ENCODE peak calls at places on chromosomes 3 and 15, in ten cellular contexts. One of them, this sample, is unnamed.

GRCh38 chr3:64654013-64654412 is 33.8 kb downstream of the ADAMTS9 start:
- DNase-seq in esophagus squamous epithelium: no peak
- DNase-seq in endodermal cell: no peak
- DNase-seq in thoracic aorta: no peak
- DNase-seq in adrenal gland: no peak
- DNase-seq in uterus: no peak
- DNase-seq in fibroblast of pulmonary artery: no peak
- DNase-seq in A549: no peak
- DNase-seq in cardiac muscle cell: no peak
- DNase-seq in HFFc6: no peak
- DNase-seq in this sample: no peak

GRCh38 chr15:99099661-99100060 is 5.2 kb upstream of the SYNM start:
- DNase-seq in esophagus squamous epithelium: no peak
- DNase-seq in endodermal cell: no peak
- DNase-seq in thoracic aorta: no peak
- DNase-seq in adrenal gland: no peak
- DNase-seq in uterus: no peak
- DNase-seq in fibroblast of pulmonary artery: no peak
- DNase-seq in A549: no peak
- DNase-seq in cardiac muscle cell: no peak
- DNase-seq in HFFc6: no peak
- DNase-seq in this sample: no peak

GRCh38 chr15:78200276-78200930 is 34.0 kb downstream of the ACSBG1 start:
- DNase-seq in esophagus squamous epithelium: no peak
- DNase-seq in endodermal cell: no peak
- DNase-seq in thoracic aorta: no peak
- DNase-seq in adrenal gland: no peak
- DNase-seq in uterus: no peak
- DNase-seq in fibroblast of pulmonary artery: no peak
- DNase-seq in A549: no peak
- DNase-seq in cardiac muscle cell: no peak
- DNase-seq in HFFc6: no peak
- DNase-seq in this sample: no peak

GRCh38 chr3:52322466-52322865 is 6.3 kb downstream of the DNAH1 start:
- DNase-seq in esophagus squamous epithelium: no peak
- DNase-seq in endodermal cell: no peak
- DNase-seq in thoracic aorta: no peak
- DNase-seq in adrenal gland: no peak
- DNase-seq in uterus: no peak
- DNase-seq in fibroblast of pulmonary artery: no peak
- DNase-seq in A549: no peak
- DNase-seq in cardiac muscle cell: no peak
- DNase-seq in HFFc6: no peak
- DNase-seq in this sample: no peak

GRCh38 chr3:184636774-184637316 is 75.0 kb downstream of the MAGEF1 start:
- DNase-seq in esophagus squamous epithelium: no peak
- DNase-seq in endodermal cell: no peak
- DNase-seq in thoracic aorta: no peak
- DNase-seq in adrenal gland: no peak
- DNase-seq in uterus: no peak
- DNase-seq in fibroblast of pulmonary artery: peak
- DNase-seq in A549: peak
- DNase-seq in cardiac muscle cell: peak
- DNase-seq in HFFc6: peak
- DNase-seq in this sample: peak

GRCh38 chr3:160444411-160444810 is 5.2 kb downstream of the TRIM59 start:
- DNase-seq in esophagus squamous epithelium: no peak
- DNase-seq in endodermal cell: no peak
- DNase-seq in thoracic aorta: no peak
- DNase-seq in adrenal gland: no peak
- DNase-seq in uterus: no peak
- DNase-seq in fibroblast of pulmonary artery: no peak
- DNase-seq in A549: peak
- DNase-seq in cardiac muscle cell: no peak
- DNase-seq in HFFc6: no peak
- DNase-seq in this sample: no peak

GRCh38 chr15:51121118-51121517 is 26.4 kb upstream of the TNFAIP8L3 start:
- DNase-seq in esophagus squamous epithelium: no peak
- DNase-seq in endodermal cell: no peak
- DNase-seq in thoracic aorta: peak
- DNase-seq in adrenal gland: peak
- DNase-seq in uterus: peak
- DNase-seq in fibroblast of pulmonary artery: peak
- DNase-seq in A549: peak
- DNase-seq in cardiac muscle cell: peak
- DNase-seq in HFFc6: peak
- DNase-seq in this sample: no peak

GRCh38 chr3:145785650-145786049 is 375.3 kb downstream of the PLOD2 start:
- DNase-seq in esophagus squamous epithelium: no peak
- DNase-seq in endodermal cell: no peak
- DNase-seq in thoracic aorta: no peak
- DNase-seq in adrenal gland: no peak
- DNase-seq in uterus: no peak
- DNase-seq in fibroblast of pulmonary artery: no peak
- DNase-seq in A549: no peak
- DNase-seq in cardiac muscle cell: no peak
- DNase-seq in HFFc6: no peak
- DNase-seq in this sample: no peak

GRCh38 chr3:66500575-66501482 is at the start of gene LRIG1:
- DNase-seq in esophagus squamous epithelium: peak
- DNase-seq in endodermal cell: peak
- DNase-seq in thoracic aorta: peak
- DNase-seq in adrenal gland: peak
- DNase-seq in uterus: peak
- DNase-seq in fibroblast of pulmonary artery: peak
- DNase-seq in A549: peak
- DNase-seq in cardiac muscle cell: peak
- DNase-seq in HFFc6: peak
- DNase-seq in this sample: peak
- TF ChIP-seq CTCF in esophagus squamous epithelium: peak
- TF ChIP-seq CTCF in endodermal cell: peak
- TF ChIP-seq CTCF in thoracic aorta: no peak
- TF ChIP-seq CTCF in adrenal gland: peak
- TF ChIP-seq CTCF in uterus: peak
- TF ChIP-seq CTCF in fibroblast of pulmonary artery: no peak
- TF ChIP-seq CTCF in A549: no peak
- TF ChIP-seq CTCF in cardiac muscle cell: no peak
- TF ChIP-seq CTCF in HFFc6: peak
- TF ChIP-seq CTCF in this sample: peak

GRCh38 chr3:12579919-12580318 is 23.0 kb downstream of the MKRN2 start:
- DNase-seq in esophagus squamous epithelium: no peak
- DNase-seq in endodermal cell: no peak
- DNase-seq in thoracic aorta: no peak
- DNase-seq in adrenal gland: peak
- DNase-seq in uterus: no peak
- DNase-seq in fibroblast of pulmonary artery: peak
- DNase-seq in A549: no peak
- DNase-seq in cardiac muscle cell: peak
- DNase-seq in HFFc6: peak
- DNase-seq in this sample: no peak

GRCh38 chr3:12582730-12583129 is 25.8 kb downstream of the MKRN2 start:
- DNase-seq in esophagus squamous epithelium: no peak
- DNase-seq in endodermal cell: no peak
- DNase-seq in thoracic aorta: no peak
- DNase-seq in adrenal gland: no peak
- DNase-seq in uterus: no peak
- DNase-seq in fibroblast of pulmonary artery: no peak
- DNase-seq in A549: no peak
- DNase-seq in cardiac muscle cell: no peak
- DNase-seq in HFFc6: no peak
- DNase-seq in this sample: no peak

GRCh38 chr3:12579456-12579855 is 22.6 kb downstream of the MKRN2 start:
- DNase-seq in esophagus squamous epithelium: no peak
- DNase-seq in endodermal cell: no peak
- DNase-seq in thoracic aorta: no peak
- DNase-seq in adrenal gland: no peak
- DNase-seq in uterus: no peak
- DNase-seq in fibroblast of pulmonary artery: no peak
- DNase-seq in A549: no peak
- DNase-seq in cardiac muscle cell: no peak
- DNase-seq in HFFc6: no peak
- DNase-seq in this sample: no peak

GRCh38 chr3:12577379-12577778 is 20.5 kb downstream of the MKRN2 start:
- DNase-seq in esophagus squamous epithelium: no peak
- DNase-seq in endodermal cell: no peak
- DNase-seq in thoracic aorta: no peak
- DNase-seq in adrenal gland: no peak
- DNase-seq in uterus: no peak
- DNase-seq in fibroblast of pulmonary artery: no peak
- DNase-seq in A549: no peak
- DNase-seq in cardiac muscle cell: no peak
- DNase-seq in HFFc6: no peak
- DNase-seq in this sample: no peak

DNA sequence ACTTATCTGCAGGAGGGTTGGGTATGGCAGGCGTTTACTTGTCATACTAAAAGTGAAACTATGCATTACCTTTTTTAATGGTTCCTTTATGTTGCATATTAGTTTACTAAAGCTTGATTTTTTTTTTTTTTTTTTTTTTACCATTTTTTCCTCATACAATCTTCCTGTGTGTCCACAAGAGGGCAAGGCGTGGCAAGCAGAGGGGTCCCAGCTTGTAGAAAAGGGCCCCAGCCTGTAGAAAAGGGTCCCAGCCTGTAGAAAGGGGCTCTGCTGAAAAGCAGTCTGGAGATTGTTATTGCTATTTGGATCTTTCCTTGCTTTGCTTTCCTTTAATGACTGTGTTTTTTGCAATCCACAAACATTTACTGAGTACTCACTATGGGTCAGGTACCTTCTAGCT is 21.9 kb downstream of the MKRN2 start:
- DNase-seq in esophagus squamous epithelium: no peak
- DNase-seq in endodermal cell: no peak
- DNase-seq in thoracic aorta: no peak
- DNase-seq in adrenal gland: no peak
- DNase-seq in uterus: no peak
- DNase-seq in fibroblast of pulmonary artery: no peak
- DNase-seq in A549: no peak
- DNase-seq in cardiac muscle cell: no peak
- DNase-seq in HFFc6: no peak
- DNase-seq in this sample: no peak
- TF ChIP-seq CTCF in esophagus squamous epithelium: no peak
- TF ChIP-seq CTCF in endodermal cell: peak
- TF ChIP-seq CTCF in thoracic aorta: no peak
- TF ChIP-seq CTCF in adrenal gland: no peak
- TF ChIP-seq CTCF in uterus: no peak
- TF ChIP-seq CTCF in fibroblast of pulmonary artery: peak
- TF ChIP-seq CTCF in A549: peak
- TF ChIP-seq CTCF in cardiac muscle cell: peak
- TF ChIP-seq CTCF in HFFc6: peak
- TF ChIP-seq CTCF in this sample: peak

DNA sequence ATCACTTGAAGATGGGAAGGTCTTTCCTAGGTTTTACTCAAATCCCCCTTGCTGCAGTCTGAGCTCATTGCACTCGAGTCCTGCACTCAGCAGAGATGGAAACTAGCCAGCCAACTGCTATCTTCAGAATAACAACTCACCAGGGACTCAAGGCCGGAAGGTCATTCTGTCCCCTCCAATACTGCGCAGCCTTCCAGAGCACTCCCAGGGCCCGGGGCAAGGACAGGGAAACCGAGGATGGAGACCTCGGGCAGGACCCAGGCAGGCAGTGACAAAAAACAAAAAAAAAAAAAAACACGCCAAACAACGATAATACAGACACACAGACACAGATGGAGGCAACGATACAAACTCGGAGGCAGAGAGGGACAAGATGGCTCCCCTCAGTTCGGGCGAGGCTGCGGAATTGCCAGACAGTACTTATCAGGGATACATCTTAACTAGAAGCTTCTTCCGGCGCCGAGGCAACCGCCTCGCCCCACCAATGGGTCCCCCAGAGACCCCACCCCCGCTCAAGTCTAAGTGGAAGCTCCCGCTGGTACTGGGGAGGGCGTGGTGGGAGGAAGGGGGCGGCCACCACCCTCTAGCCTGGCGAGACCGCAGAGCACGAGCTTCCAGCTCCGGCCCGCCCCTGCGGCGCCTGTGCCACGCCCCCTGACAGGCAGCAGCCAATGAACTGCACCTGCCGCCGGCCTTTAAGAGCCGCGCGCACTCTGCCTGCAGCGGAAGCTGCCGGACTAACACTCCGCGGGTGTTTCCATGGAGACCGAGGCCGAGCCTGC is 7.0 kb upstream of the MAP1A start:
- DNase-seq in esophagus squamous epithelium: peak
- DNase-seq in endodermal cell: peak
- DNase-seq in thoracic aorta: peak
- DNase-seq in adrenal gland: peak
- DNase-seq in uterus: peak
- DNase-seq in fibroblast of pulmonary artery: peak
- DNase-seq in A549: peak
- DNase-seq in cardiac muscle cell: peak
- DNase-seq in HFFc6: peak
- DNase-seq in this sample: peak
- TF ChIP-seq CTCF in esophagus squamous epithelium: no peak
- TF ChIP-seq CTCF in endodermal cell: peak
- TF ChIP-seq CTCF in thoracic aorta: peak
- TF ChIP-seq CTCF in adrenal gland: peak
- TF ChIP-seq CTCF in uterus: no peak
- TF ChIP-seq CTCF in fibroblast of pulmonary artery: peak
- TF ChIP-seq CTCF in A549: no peak
- TF ChIP-seq CTCF in cardiac muscle cell: peak
- TF ChIP-seq CTCF in HFFc6: peak
- TF ChIP-seq CTCF in this sample: peak

GRCh38 chr15:71072423-71072822 is 42.8 kb upstream of the THSD4 start:
- DNase-seq in esophagus squamous epithelium: no peak
- DNase-seq in endodermal cell: no peak
- DNase-seq in thoracic aorta: no peak
- DNase-seq in adrenal gland: no peak
- DNase-seq in uterus: no peak
- DNase-seq in fibroblast of pulmonary artery: no peak
- DNase-seq in A549: no peak
- DNase-seq in cardiac muscle cell: no peak
- DNase-seq in HFFc6: no peak
- DNase-seq in this sample: no peak

GRCh38 chr15:71071529-71071928 is 43.7 kb upstream of the THSD4 start:
- DNase-seq in esophagus squamous epithelium: no peak
- DNase-seq in endodermal cell: no peak
- DNase-seq in thoracic aorta: no peak
- DNase-seq in adrenal gland: no peak
- DNase-seq in uterus: no peak
- DNase-seq in fibroblast of pulmonary artery: no peak
- DNase-seq in A549: no peak
- DNase-seq in cardiac muscle cell: no peak
- DNase-seq in HFFc6: no peak
- DNase-seq in this sample: no peak

GRCh38 chr15:71066983-71067382 is 48.3 kb upstream of the THSD4 start:
- DNase-seq in esophagus squamous epithelium: no peak
- DNase-seq in endodermal cell: no peak
- DNase-seq in thoracic aorta: no peak
- DNase-seq in adrenal gland: no peak
- DNase-seq in uterus: peak
- DNase-seq in fibroblast of pulmonary artery: peak
- DNase-seq in A549: no peak
- DNase-seq in cardiac muscle cell: peak
- DNase-seq in HFFc6: peak
- DNase-seq in this sample: no peak

DNA sequence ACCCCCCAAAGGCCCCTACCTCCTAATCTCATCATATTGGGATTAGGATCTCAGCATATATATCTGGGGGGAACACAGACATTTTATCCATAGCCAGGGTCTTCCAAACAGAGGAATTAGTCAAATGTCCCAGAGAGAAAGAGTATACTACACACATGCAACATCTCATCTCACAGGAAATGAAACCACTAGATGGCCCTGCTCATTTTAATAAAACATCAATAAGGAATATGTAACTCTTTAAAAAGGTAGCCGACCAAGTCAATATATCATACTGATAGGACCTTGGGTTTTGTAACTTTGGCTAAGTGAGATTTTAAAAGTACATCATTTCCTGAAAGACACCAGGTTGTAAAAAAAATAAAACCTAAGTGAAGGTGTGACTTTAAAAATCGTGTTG is 45.6 kb upstream of the THSD4 start:
- DNase-seq in esophagus squamous epithelium: no peak
- DNase-seq in endodermal cell: no peak
- DNase-seq in thoracic aorta: no peak
- DNase-seq in adrenal gland: no peak
- DNase-seq in uterus: no peak
- DNase-seq in fibroblast of pulmonary artery: no peak
- DNase-seq in A549: no peak
- DNase-seq in cardiac muscle cell: no peak
- DNase-seq in HFFc6: no peak
- DNase-seq in this sample: no peak
- TF ChIP-seq CTCF in esophagus squamous epithelium: no peak
- TF ChIP-seq CTCF in endodermal cell: no peak
- TF ChIP-seq CTCF in thoracic aorta: no peak
- TF ChIP-seq CTCF in adrenal gland: no peak
- TF ChIP-seq CTCF in uterus: no peak
- TF ChIP-seq CTCF in fibroblast of pulmonary artery: no peak
- TF ChIP-seq CTCF in A549: no peak
- TF ChIP-seq CTCF in cardiac muscle cell: no peak
- TF ChIP-seq CTCF in HFFc6: peak
- TF ChIP-seq CTCF in this sample: no peak